ENCODE peak calls at places on chromosomes 2 and 18, in four cellular contexts. L is HepG2, G is GM12878, N is H1. S is an unnamed sample. For H3K27me3, the result is how much of the 10 kb centered on the place peaks cover.

GRCh38 chr2:10654069-10654468 is 35.7 kb downstream of the NOL10 start:
- DNase-seq in L (no peak), G (no peak), N (no peak), S (no peak)

GRCh38 chr18:7637269-7637668 is 70.2 kb downstream of the PTPRM start:
- DNase-seq in L (peak), G (no peak), N (no peak), S (no peak)

GRCh38 chr18:74278058-74278457 is 13.7 kb downstream of the CYB5A start:
- DNase-seq in L (peak), G (no peak), N (no peak), S (no peak)

GRCh38 chr2:115129502-115129901 is 687.1 kb downstream of the DPP10 start:
- DNase-seq in L (no peak), G (no peak), N (no peak), S (no peak)

GRCh38 chr18:34809697-34810096 is 99.6 kb downstream of the DTNA start:
- DNase-seq in L (peak), G (no peak), N (peak), S (peak)

GRCh38 chr2:1515986-1516797 is 102.9 kb downstream of the TPO start:
- DNase-seq in L (no peak), G (no peak), N (no peak), S (no peak)

GRCh38 chr2:29325544-29325943 is 210.3 kb downstream of the CLIP4 start:
- DNase-seq in L (no peak), G (no peak), N (no peak), S (no peak)

GRCh38 chr2:206443735-206444527 is 599 bp downstream of the ADAM23 start:
- DNase-seq in L (no peak), G (no peak), N (peak), S (peak)

GRCh38 chr2:160647967-160648685 is 154.5 kb upstream of the RBMS1 start:
- DNase-seq in L (no peak), G (no peak), N (no peak), S (no peak)

GRCh38 chr18:67516432-67517223 is at the start of gene DSEL:
- DNase-seq in L (peak), G (peak), N (peak), S (peak)

GRCh38 chr18:67514901-67515540 is 1.5 kb downstream of the DSEL start:
- DNase-seq in L (no peak), G (no peak), N (no peak), S (no peak)

GRCh38 chr18:67515987-67516431 is 511 bp downstream of the DSEL start:
- DNase-seq in L (peak), G (no peak), N (peak), S (peak)

GRCh38 chr18:67518566-67518965 is 2.0 kb upstream of the DSEL start:
- DNase-seq in L (no peak), G (no peak), N (no peak), S (no peak)

DNA sequence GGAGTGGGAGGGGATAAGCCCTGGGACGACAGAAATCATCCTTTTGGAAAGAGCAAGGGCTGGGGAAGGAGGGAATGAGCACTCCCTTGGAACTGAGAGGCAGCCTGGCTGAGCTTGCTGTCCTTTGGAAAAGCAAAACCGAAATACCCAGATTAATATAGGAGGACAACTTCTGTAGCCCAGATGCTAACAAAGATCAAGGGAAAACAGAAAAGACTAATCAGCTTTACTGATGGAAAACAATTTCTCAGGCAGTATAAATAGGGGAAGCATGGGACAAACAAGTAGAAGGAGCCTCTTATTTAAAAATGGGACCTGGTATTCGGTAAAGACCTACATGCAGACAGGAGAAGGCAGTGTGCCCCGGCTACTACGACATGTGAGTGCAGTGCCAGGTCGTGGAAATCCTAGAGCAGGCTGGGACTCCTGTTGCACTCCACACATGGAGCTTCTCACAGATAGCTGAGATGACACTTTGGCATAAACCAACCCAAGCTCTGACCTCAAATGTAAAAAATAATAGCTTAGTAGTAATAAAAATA is 775 bp upstream of the DSEL start:
- DNase-seq in L (no peak), G (no peak), N (no peak), S (no peak)
- TF ChIP-seq SUZ12 in L (no peak), G (no peak), N (no peak), S (no peak)

DNA sequence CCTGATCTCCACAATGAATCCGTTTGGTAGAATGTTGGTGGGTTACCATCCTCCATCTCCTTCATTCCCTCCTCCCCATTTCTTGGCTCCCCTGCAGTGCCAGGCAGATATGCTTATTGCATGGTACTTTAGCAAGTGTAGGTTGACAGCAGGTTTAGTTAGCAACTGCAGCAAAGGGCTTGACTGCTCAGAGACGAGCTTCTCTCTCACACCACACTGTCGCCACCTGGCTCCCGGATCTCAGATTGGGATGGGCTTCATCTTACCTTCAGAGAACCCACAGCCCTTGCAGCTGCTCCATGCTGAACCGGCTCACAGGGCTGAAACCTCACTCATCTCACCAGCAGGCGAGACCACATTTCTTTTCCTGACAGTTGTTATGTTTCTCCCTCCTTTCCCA is 88.8 kb downstream of the VWA3B start:
- DNase-seq in L (no peak), G (no peak), N (no peak), S (no peak)
- H3K27me3 ChIP-seq in L (half or more), G (under half), N (under half), S (under half)

GRCh38 chr2:126778561-126779285 is 120.0 kb upstream of the TEX51 start:
- DNase-seq in L (no peak), G (no peak), N (no peak), S (no peak)
- TF ChIP-seq YY1 in L (no peak), G (no peak), N (no peak), S (no peak)

GRCh38 chr2:75018162-75018561 is 59.7 kb downstream of the POLE4 start:
- DNase-seq in L (no peak), G (no peak), N (no peak), S (no peak)

GRCh38 chr2:75020476-75020875 is 62.0 kb downstream of the POLE4 start:
- DNase-seq in L (no peak), G (no peak), N (no peak), S (no peak)

GRCh38 chr2:75025216-75025615 is 66.8 kb downstream of the POLE4 start:
- DNase-seq in L (no peak), G (no peak), N (no peak), S (no peak)

GRCh38 chr2:75022516-75022915 is 64.1 kb downstream of the POLE4 start:
- DNase-seq in L (no peak), G (no peak), N (no peak), S (no peak)

DNA sequence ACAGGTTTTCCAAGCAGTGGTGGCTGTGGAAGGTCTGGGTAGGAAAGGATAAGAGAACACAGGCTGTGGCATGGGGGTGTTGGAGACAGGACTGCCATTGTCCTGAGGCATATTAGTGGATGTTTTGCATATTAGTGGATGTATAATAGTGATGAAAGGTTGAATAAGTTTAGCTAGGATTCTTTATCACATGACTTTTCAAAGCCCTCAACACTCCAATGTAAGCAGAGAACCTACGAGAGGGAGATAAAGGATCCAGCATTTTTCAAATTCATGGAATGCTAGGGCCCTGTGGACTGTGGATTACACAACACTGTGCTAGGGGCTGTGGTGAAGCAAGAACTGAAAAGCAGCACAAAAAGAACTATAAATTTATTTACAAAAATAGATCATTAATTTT is 63.2 kb downstream of the POLE4 start:
- DNase-seq in L (peak), G (no peak), N (no peak), S (no peak)
- TF ChIP-seq SUZ12 in L (no peak), G (no peak), N (no peak), S (no peak)

GRCh38 chr18:79799619-79800352 is 2.0 kb downstream of the KCNG2 start:
- DNase-seq in L (no peak), G (no peak), N (no peak), S (no peak)
- H3K27me3 ChIP-seq in L (half or more), G (under half), N (under half), S (half or more)

S was measured in NT2/D1.